ENCODE peak calls at places on chromosomes 6 and 20, in five cellular contexts. W is GM12865, C is WERI-Rb-1, E is Caco-2, Z is RWPE1. U is an unnamed sample.

GRCh38 chr6:148738939-148739821 is 7.7 kb upstream of the UST start:
- DNase-seq in W (no peak), C (no peak), E (no peak), Z (no peak), U (no peak)

GRCh38 chr6:99592900-99593299 is 13.7 kb upstream of the PRDM13 start:
- DNase-seq in W (no peak), C (no peak), E (no peak), Z (no peak), U (no peak)

GRCh38 chr20:35463455-35464300 is 8.3 kb downstream of the CEP250 start:
- DNase-seq in W (peak), C (peak), E (peak), Z (peak), U (peak)

GRCh38 chr20:13819885-13820645 is 35.2 kb downstream of the NDUFAF5 start:
- DNase-seq in W (peak), C (no peak), E (peak), Z (peak), U (peak)

GRCh38 chr6:166412156-166412910 is 29.6 kb upstream of the MPC1 start:
- DNase-seq in W (no peak), C (no peak), E (no peak), Z (no peak), U (no peak)

GRCh38 chr6:9523462-9523861 is 891.4 kb downstream of the TFAP2A start:
- DNase-seq in W (no peak), C (peak), E (no peak), Z (peak), U (no peak)

GRCh38 chr6:150016324-150017185 is 8.8 kb downstream of the RAET1L start:
- DNase-seq in W (peak), C (peak), E (peak), Z (peak), U (peak)

GRCh38 chr20:25739615-25740320 is 43.1 kb upstream of the ZNF337 start:
- DNase-seq in W (no peak), C (no peak), E (no peak), Z (peak), U (no peak)

GRCh38 chr6:135209803-135210202 is 28.7 kb downstream of the MYB start:
- DNase-seq in W (no peak), C (no peak), E (no peak), Z (no peak), U (no peak)

GRCh38 chr6:155273438-155273837 is 9.6 kb downstream of the CLDN20 start:
- DNase-seq in W (no peak), C (no peak), E (no peak), Z (peak), U (no peak)

GRCh38 chr6:39550191-39550590 is 175.0 kb downstream of the KIF6 start:
- DNase-seq in W (no peak), C (no peak), E (no peak), Z (no peak), U (no peak)

GRCh38 chr6:32973934-32974333 is 5.5 kb downstream of the BRD2 start:
- DNase-seq in W (peak), C (no peak), E (no peak), Z (no peak), U (no peak)

GRCh38 chr20:44581515-44581914 is 864 bp upstream of the PKIG start:
- DNase-seq in W (no peak), C (no peak), E (no peak), Z (no peak), U (no peak)

GRCh38 chr20:14335122-14335521 is 2.3 kb downstream of the FLRT3 start:
- DNase-seq in W (no peak), C (no peak), E (no peak), Z (no peak), U (no peak)

GRCh38 chr6:91299544-91300491 is 712.9 kb upstream of the MAP3K7 start:
- DNase-seq in W (no peak), C (no peak), E (no peak), Z (no peak), U (no peak)

GRCh38 chr6:162957062-162957461 is 229.3 kb downstream of the PACRG start:
- DNase-seq in W (no peak), C (no peak), E (no peak), Z (no peak), U (no peak)

GRCh38 chr6:30761791-30762429 is 17.6 kb upstream of the IER3 start:
- DNase-seq in W (peak), C (no peak), E (no peak), Z (no peak), U (no peak)
- TF ChIP-seq CTCF in W (no peak), C (no peak), E (no peak), Z (no peak), U (no peak)

DNA sequence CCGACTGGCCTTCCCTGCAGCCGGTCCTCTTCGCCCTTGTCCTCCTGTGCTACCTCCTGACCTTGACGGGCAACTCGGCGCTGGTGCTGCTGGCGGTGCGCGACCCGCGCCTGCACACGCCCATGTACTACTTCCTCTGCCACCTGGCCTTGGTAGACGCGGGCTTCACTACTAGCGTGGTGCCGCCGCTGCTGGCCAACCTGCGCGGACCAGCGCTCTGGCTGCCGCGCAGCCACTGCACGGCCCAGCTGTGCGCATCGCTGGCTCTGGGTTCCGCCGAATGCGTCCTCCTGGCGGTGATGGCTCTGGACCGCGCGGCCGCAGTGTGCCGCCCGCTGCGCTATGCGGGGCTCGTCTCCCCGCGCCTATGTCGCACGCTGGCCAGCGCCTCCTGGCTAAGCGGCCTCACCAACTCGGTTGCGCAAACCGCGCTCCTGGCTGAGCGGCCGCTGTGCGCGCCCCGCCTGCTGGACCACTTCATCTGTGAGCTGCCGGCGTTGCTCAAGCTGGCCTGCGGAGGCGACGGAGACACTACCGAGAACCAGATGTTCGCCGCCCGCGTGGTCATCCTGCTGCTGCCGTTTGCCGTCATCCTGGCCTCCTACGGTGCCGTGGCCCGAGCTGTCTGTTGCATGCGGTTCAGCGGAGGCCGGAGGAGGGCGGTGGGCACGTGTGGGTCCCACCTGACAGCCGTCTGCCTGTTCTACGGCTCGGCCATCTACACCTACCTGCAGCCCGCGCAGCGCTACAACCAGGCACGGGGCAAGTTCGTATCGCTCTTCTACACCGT is 6.1 kb downstream of the UBD start:
- DNase-seq in W (peak), C (no peak), E (no peak), Z (no peak), U (peak)
- TF ChIP-seq CTCF in W (no peak), C (no peak), E (no peak), Z (no peak), U (no peak)

GRCh38 chr6:3484240-3484639 is 27.4 kb upstream of the SLC22A23 start:
- DNase-seq in W (no peak), C (no peak), E (no peak), Z (peak), U (no peak)

GRCh38 chr6:3478341-3478740 is 21.5 kb upstream of the SLC22A23 start:
- DNase-seq in W (no peak), C (no peak), E (no peak), Z (no peak), U (no peak)

GRCh38 chr6:3482869-3483268 is 26.0 kb upstream of the SLC22A23 start:
- DNase-seq in W (no peak), C (no peak), E (no peak), Z (no peak), U (no peak)

GRCh38 chr6:3480009-3480408 is 23.2 kb upstream of the SLC22A23 start:
- DNase-seq in W (no peak), C (no peak), E (no peak), Z (no peak), U (no peak)

GRCh38 chr6:3481640-3482039 is 24.8 kb upstream of the SLC22A23 start:
- DNase-seq in W (no peak), C (no peak), E (no peak), Z (no peak), U (no peak)
- TF ChIP-seq CTCF in W (no peak), C (no peak), E (no peak), Z (no peak), U (no peak)

GRCh38 chr6:109526905-109527628 is 44.0 kb upstream of the ZBTB24 start:
- DNase-seq in W (peak), C (peak), E (peak), Z (peak), U (peak)
- TF ChIP-seq CTCF in W (peak), C (peak), E (peak), Z (peak), U (peak)

GRCh38 chr6:139164001-139164400 is 29.1 kb downstream of the HECA start:
- DNase-seq in W (no peak), C (no peak), E (peak), Z (no peak), U (no peak)
- TF ChIP-seq CTCF in W (no peak), C (no peak), E (no peak), Z (no peak), U (no peak)